ENCODE peak calls at places on chromosomes 2 and 18, in seven cellular contexts. V, B, Q, D, X, N and I are unnamed samples.

GRCh38 chr2:75592028-75592427 is 31.3 kb upstream of the EVA1A start:
- DNase-seq in V (peak; percentile 41), B (peak; percentile 38), Q (no peak), D (no peak), X (no peak), N (no peak), I (no peak)

GRCh38 chr2:207474871-207475485 is 54.8 kb upstream of the CREB1 start:
- DNase-seq in V (peak; percentile 47), B (peak; percentile 67), Q (no peak), D (no peak), X (peak; percentile 30), N (peak; percentile 84), I (peak; percentile 58)

GRCh38 chr2:96789245-96789617 is 26.8 kb upstream of the CNNM3 start:
- DNase-seq in V (no peak), B (no peak), Q (no peak), D (no peak), X (no peak), N (no peak), I (no peak)

GRCh38 chr18:28176933-28177827 is at the start of gene CDH2:
- DNase-seq in V (peak; percentile 77), B (peak; percentile 79), Q (no peak), D (peak; percentile 83), X (no peak), N (no peak), I (no peak)

GRCh38 chr2:145416640-145417039 is 896.7 kb upstream of the ZEB2 start:
- DNase-seq in V (no peak), B (no peak), Q (no peak), D (no peak), X (peak; percentile 41), N (no peak), I (peak; percentile 50)

GRCh38 chr2:235458839-235459273 is 35.0 kb upstream of the AGAP1 start:
- DNase-seq in V (peak; percentile 55), B (no peak), Q (peak; percentile 40), D (no peak), X (no peak), N (no peak), I (no peak)

GRCh38 chr2:81266106-81266505 is 961.6 kb upstream of the LRRTM1 start:
- DNase-seq in V (peak; percentile 18), B (no peak), Q (no peak), D (no peak), X (no peak), N (no peak), I (peak; percentile 7)

GRCh38 chr18:28855989-28856388 is 679.1 kb upstream of the CDH2 start:
- DNase-seq in V (no peak), B (no peak), Q (no peak), D (no peak), X (no peak), N (no peak), I (no peak)

GRCh38 chr18:27428120-27428519 is 243.0 kb upstream of the CHST9 start:
- DNase-seq in V (no peak), B (no peak), Q (no peak), D (no peak), X (no peak), N (no peak), I (no peak)

DNA sequence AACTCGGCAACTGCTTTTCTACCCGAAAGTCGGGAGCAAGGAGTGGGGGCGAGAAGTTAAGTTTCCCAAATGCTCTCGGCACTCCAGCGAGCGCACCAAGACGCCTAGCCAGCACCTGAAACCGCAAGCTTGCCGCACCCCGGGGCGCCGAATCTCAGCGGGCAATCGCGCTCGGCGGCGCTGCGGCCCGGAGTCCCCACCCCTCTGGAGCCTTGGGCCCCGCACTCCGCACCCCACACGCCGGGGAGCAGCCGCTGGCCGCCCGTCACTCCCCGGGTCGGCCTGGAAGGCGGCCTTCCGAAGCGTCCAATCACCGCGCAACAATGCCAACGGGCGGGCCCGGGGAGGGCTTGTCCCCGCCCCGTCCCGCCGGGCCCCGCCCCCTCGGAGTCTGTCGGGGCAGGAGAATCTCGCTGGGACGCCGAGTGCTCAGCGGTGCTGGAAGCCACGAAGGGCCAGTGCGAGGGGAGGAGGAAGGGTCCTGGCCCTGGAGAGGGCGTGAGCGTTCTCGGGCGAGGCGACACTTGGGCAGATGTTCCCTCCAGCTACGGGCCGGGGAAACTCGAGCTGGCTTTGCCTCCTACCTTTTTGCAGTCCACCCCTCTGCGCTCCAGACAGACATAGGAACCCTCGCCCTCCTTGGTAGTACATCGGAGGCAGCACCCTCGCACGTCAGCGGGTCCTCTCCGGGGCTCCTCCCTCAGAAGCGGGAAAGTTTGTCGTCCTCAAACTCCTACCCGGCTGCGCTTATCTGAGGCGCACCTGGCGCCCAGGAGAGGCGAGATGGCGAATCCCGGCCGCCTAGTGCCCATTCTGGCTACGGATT is 1.1 kb upstream of the ZBTB7C start:
- DNase-seq in V (peak; percentile 65), B (peak; percentile 84), Q (peak; percentile 91), D (peak; percentile 93), X (peak; percentile 97), N (peak; percentile 85), I (peak; percentile 87)
- TF ChIP-seq POLR2A in V (no peak), B (no peak), Q (no peak), D (no peak), X (no peak), N (peak; percentile 52), I (no peak)

DNA sequence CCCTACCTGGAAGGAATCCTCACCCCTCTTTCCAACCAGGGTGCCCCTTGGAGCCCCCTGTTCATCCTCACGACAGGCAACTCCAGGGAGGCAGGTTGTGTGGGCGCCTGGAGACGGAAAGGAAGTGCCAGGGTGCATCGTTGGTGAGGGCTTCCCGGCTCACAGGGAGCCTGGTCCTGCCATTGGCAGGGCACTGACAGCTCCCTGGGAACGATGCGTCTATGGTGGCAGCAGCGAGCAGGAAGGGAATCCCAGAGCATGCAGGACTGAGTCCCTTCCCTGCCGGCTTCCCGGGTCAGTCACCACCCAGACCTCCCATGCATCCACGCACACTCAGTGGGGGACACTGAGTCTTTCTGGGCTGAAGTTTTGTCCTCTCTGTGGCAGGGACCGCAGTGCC is 117.6 kb downstream of the INHBB start:
- DNase-seq in V (no peak), B (no peak), Q (no peak), D (peak; percentile 63), X (no peak), N (no peak), I (no peak)
- TF ChIP-seq POLR2A in V (no peak), B (no peak), Q (no peak), D (no peak), X (no peak), N (no peak), I (no peak)

GRCh38 chr2:200525882-200526651 is at the start of gene SGO2:
- DNase-seq in V (peak; percentile 96), B (peak; percentile 95), Q (peak; percentile 96), D (peak; percentile 99), X (peak; percentile 91), N (peak; percentile 90), I (peak; percentile 97)
- TF ChIP-seq POLR2A in V (peak; percentile 95), B (peak; percentile 90), Q (peak; percentile 73), D (no peak), X (peak; percentile 80), N (peak; percentile 54), I (peak; percentile 93)

GRCh38 chr18:59038295-59039039 is 101.2 kb upstream of the SEC11C start:
- DNase-seq in V (no peak), B (no peak), Q (no peak), D (no peak), X (no peak), N (no peak), I (no peak)

GRCh38 chr18:59040770-59041148 is 98.9 kb upstream of the SEC11C start:
- DNase-seq in V (no peak), B (no peak), Q (no peak), D (peak; percentile 67), X (no peak), N (no peak), I (no peak)

GRCh38 chr18:59041296-59041695 is 98.4 kb upstream of the SEC11C start:
- DNase-seq in V (no peak), B (no peak), Q (no peak), D (peak; percentile 53), X (no peak), N (no peak), I (no peak)

GRCh38 chr18:59041819-59042476 is 97.7 kb upstream of the SEC11C start:
- DNase-seq in V (no peak), B (peak; percentile 41), Q (no peak), D (peak; percentile 35), X (no peak), N (no peak), I (no peak)

DNA sequence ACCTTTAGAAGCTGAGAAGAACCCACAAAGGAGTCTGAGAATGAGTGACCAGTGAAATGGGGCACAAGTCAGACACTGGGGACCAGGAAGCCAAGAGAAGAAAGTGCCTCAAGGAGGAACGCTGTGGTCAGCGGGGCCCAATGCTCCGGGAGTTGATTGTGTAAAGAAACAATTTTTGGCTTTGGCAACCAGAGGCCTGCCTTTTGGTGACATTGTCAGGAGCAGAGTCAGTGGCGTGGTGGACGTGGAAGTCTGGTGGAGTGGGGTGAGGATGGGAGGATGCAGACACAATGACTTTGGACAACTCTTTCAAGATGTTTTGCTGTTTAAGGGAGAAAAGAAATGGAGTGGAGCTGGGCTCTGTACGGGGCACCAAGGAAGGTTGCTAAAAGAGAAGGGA is 100.2 kb upstream of the SEC11C start:
- DNase-seq in V (no peak), B (no peak), Q (no peak), D (peak; percentile 38), X (no peak), N (no peak), I (no peak)
- TF ChIP-seq POLR2A in V (no peak), B (no peak), Q (no peak), D (no peak), X (no peak), N (no peak), I (no peak)

GRCh38 chr18:63980896-63981454 is 11.1 kb downstream of the SERPINB8 start:
- DNase-seq in V (no peak), B (no peak), Q (no peak), D (no peak), X (no peak), N (no peak), I (no peak)
- TF ChIP-seq POLR2A in V (no peak), B (no peak), Q (no peak), D (no peak), X (no peak), N (no peak), I (no peak)

DNA sequence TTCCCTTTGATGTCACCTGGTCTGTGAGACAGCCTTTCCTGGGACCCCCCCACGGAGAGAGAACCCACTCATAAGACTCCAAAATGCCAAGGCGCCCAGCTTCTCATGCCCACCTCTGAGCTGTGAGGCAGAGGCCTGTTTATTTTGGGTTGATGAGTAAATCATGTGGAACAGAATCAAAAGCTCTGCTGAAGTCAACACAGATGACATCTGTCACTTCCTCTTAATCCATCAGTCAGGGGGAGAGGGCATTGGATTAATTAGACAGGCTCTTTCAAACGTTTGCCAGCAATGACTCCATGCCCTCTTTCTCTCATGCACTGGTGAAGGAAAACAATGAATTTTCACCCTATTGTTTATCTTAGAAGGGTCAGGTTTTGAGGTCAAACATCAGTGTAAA is 184.0 kb downstream of the ACKR3 start:
- DNase-seq in V (no peak), B (peak; percentile 28), Q (no peak), D (no peak), X (no peak), N (no peak), I (no peak)
- TF ChIP-seq POLR2A in V (no peak), B (no peak), Q (no peak), D (no peak), X (no peak), N (no peak), I (no peak)